ENCODE peak calls at places on chromosomes 13 and 19, in nine cellular contexts. K, A, Q, S, M, J, N, G and I are unnamed samples. For H3K27me3, the result is how much of the 10 kb centered on the place peaks cover.

GRCh38 chr13:41633776-41634175 is 176.4 kb downstream of the RGCC start:
- DNase-seq in G (no peak), S (no peak), K (no peak), Q (no peak), N (no peak), J (no peak), M (no peak), A (no peak), I (no peak)

GRCh38 chr19:13604902-13605586 is 98.8 kb upstream of the CACNA1A start:
- DNase-seq in M (no peak), J (no peak), A (no peak), N (no peak), K (no peak), G (no peak), Q (no peak), S (no peak), I (no peak)

GRCh38 chr13:30371649-30372265 is 50.5 kb upstream of the UBE2L5 start:
- DNase-seq in J (no peak), K (peak), G (no peak), Q (peak), M (peak), N (no peak), S (no peak), A (peak), I (no peak)

GRCh38 chr13:40960721-40961120 is 58.4 kb downstream of the ELF1 start:
- DNase-seq in J (no peak), K (no peak), Q (no peak), A (no peak), S (no peak), M (no peak), G (no peak), N (no peak), I (no peak)

GRCh38 chr19:8340341-8341096 is 2.5 kb downstream of the KANK3 start:
- DNase-seq in J (no peak), N (no peak), A (peak), M (no peak), G (no peak), K (peak), S (no peak), Q (no peak), I (peak)

GRCh38 chr19:20039203-20039723 is at the start of gene ZNF682:
- DNase-seq in M (no peak), G (peak), K (peak), J (peak), A (peak), S (peak), Q (peak), N (peak), I (peak)

GRCh38 chr19:22523940-22524339 is 101.8 kb upstream of the ZNF98 start:
- DNase-seq in K (no peak), J (no peak), S (no peak), M (no peak), A (no peak), N (no peak), G (no peak), Q (no peak), I (no peak)

GRCh38 chr13:77386046-77386445 is 59.2 kb upstream of the MYCBP2 start:
- DNase-seq in G (no peak), N (no peak), K (no peak), S (no peak), J (no peak), M (no peak), Q (no peak), A (no peak), I (no peak)

GRCh38 chr13:98142427-98143156 is at the start of gene FARP1:
- DNase-seq in Q (peak), J (no peak), N (peak), M (peak), G (no peak), A (peak), K (peak), S (peak), I (peak)

GRCh38 chr13:20370815-20371421 is 138.8 kb upstream of the GJB6 start:
- DNase-seq in K (no peak), A (no peak), S (no peak), N (no peak), J (no peak), M (no peak), G (no peak), Q (no peak), I (no peak)

GRCh38 chr19:10430505-10431253 is 10.3 kb downstream of the PDE4A start:
- DNase-seq in S (peak), J (no peak), N (no peak), A (peak), K (peak), G (no peak), M (no peak), Q (no peak), I (peak)

GRCh38 chr19:42529248-42529764 is 1.0 kb upstream of the CEACAM1 start:
- DNase-seq in G (peak), N (peak), S (peak), M (peak), A (peak), J (no peak), Q (peak), K (peak), I (no peak)

GRCh38 chr13:44198826-44199225 is 174.8 kb upstream of the SERP2 start:
- DNase-seq in S (no peak), Q (no peak), K (no peak), A (no peak), N (no peak), J (no peak), M (no peak), G (no peak), I (no peak)

GRCh38 chr19:28519950-28520861 is 692.7 kb downstream of the UQCRFS1 start:
- DNase-seq in M (no peak), K (no peak), J (peak), G (no peak), S (no peak), Q (no peak), A (no peak), N (no peak), I (no peak)

GRCh38 chr13:30520571-30520970 is 54.8 kb upstream of the HMGB1 start:
- DNase-seq in Q (no peak), M (no peak), A (no peak), G (no peak), S (no peak), N (no peak), K (no peak), J (no peak), I (no peak)

GRCh38 chr19:51610576-51610975 is 19.6 kb downstream of the SIGLEC5 start:
- DNase-seq in S (no peak), M (no peak), K (no peak), A (no peak), N (no peak), G (no peak), Q (no peak), J (no peak), I (no peak)

DNA sequence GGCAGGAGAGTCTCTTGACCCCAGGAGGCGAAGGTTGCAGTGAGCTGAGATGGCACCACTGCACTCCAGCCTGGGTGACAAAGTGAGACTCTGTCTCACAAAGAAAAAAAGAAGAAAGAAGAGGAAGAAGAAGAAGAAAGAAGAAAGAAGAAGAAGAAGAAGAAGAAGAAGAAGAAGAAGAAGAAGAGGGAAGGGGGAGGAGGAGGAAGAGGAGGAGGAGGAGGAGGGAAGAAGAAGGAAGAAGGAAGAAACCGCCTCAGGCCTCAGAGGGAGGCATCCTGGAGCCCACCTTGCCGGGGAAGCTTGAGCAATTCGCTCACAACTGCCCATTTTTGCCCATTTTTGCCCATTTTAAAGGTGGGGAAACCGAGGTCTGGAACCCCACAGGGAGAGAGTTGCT is 9.5 kb downstream of the FCGBP start:
- DNase-seq in A (peak), G (no peak), K (no peak), J (no peak), N (no peak), S (no peak), M (no peak), Q (no peak), I (no peak)
- H3K27me3 ChIP-seq in A (under half), G (under half), K (under half), J (under half), N (under half), S (under half), M (under half), Q (under half), I (under half)

GRCh38 chr19:35509861-35510625 is 3.4 kb downstream of the DMKN start:
- DNase-seq in G (peak), S (peak), K (peak), M (peak), Q (peak), N (peak), J (no peak), A (peak), I (peak)

GRCh38 chr19:35510626-35510964 is 2.9 kb downstream of the DMKN start:
- DNase-seq in A (no peak), J (no peak), M (no peak), S (no peak), G (no peak), N (no peak), Q (no peak), K (no peak), I (no peak)

GRCh38 chr19:35507561-35507960 is 5.9 kb downstream of the DMKN start:
- DNase-seq in G (no peak), M (no peak), S (no peak), A (no peak), K (no peak), J (no peak), Q (no peak), N (no peak), I (no peak)

GRCh38 chr19:35508129-35508528 is 5.3 kb downstream of the DMKN start:
- DNase-seq in S (no peak), J (no peak), K (no peak), G (no peak), Q (no peak), N (no peak), M (no peak), A (no peak), I (no peak)

GRCh38 chr19:35509018-35509652 is 4.3 kb downstream of the DMKN start:
- DNase-seq in Q (peak), G (no peak), A (peak), M (peak), S (peak), K (peak), J (no peak), N (no peak), I (no peak)
- TF ChIP-seq POLR2A in Q (no peak), G (no peak), A (no peak), M (no peak), S (no peak), K (no peak), J (no peak), N (no peak), I (no peak)

DNA sequence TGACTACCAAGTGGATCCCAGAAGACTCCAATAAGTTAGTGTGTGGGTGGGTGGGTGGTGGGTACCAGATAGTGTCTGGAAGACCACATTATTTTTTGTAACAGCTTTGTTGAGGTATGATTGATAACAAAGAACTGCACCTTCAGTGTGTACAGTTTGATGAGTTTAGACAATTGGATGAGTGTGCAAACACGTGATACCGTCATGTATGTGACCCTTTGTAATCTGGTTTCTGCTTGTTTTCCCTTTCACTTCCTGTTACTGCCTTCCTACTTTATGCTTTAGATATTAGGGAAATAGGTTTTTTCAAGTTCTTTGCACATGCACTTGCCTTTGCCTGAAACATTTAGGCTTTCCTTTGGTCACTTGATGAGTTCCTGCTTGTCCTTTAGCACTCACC is 8.5 kb downstream of the RPL21 start:
- DNase-seq in K (no peak), J (peak), N (no peak), S (no peak), G (no peak), A (no peak), Q (no peak), M (no peak), I (no peak)
- TF ChIP-seq POLR2AphosphoS5 in K (no peak), J (no peak), N (no peak), S (no peak), G (peak), A (no peak), Q (no peak), M (no peak), I (peak)

GRCh38 chr19:38209671-38210457 is 14.2 kb downstream of the DPF1 start:
- DNase-seq in K (peak), J (peak), N (no peak), M (no peak), Q (no peak), S (no peak), G (no peak), A (peak), I (peak)

GRCh38 chr19:38211206-38211605 is 12.8 kb downstream of the DPF1 start:
- DNase-seq in N (no peak), S (no peak), M (no peak), K (no peak), A (no peak), J (no peak), G (no peak), Q (no peak), I (no peak)

GRCh38 chr19:38211779-38212178 is 12.2 kb downstream of the DPF1 start:
- DNase-seq in M (no peak), K (no peak), A (no peak), S (no peak), J (no peak), N (no peak), Q (no peak), G (no peak), I (no peak)

GRCh38 chr19:38209152-38209551 is 14.9 kb downstream of the DPF1 start:
- DNase-seq in A (no peak), N (no peak), K (no peak), Q (no peak), M (no peak), G (no peak), S (no peak), J (no peak), I (no peak)

GRCh38 chr19:38210458-38210987 is 13.5 kb downstream of the DPF1 start:
- DNase-seq in N (no peak), J (no peak), S (no peak), A (no peak), G (no peak), K (peak), Q (no peak), M (no peak), I (peak)
- H3K27me3 ChIP-seq in N (under half), J (under half), S (under half), A (under half), G (under half), K (half or more), Q (under half), M (under half), I (half or more)

GRCh38 chr19:57320180-57321084 is at the start of gene ZNF543:
- DNase-seq in M (peak), Q (peak), G (peak), K (peak), A (peak), S (peak), N (peak), J (peak), I (peak)
- TF ChIP-seq POLR2A in M (peak), Q (peak), G (peak), K (peak), A (no peak), S (peak), N (peak), J (peak), I (peak)